ENCODE peak calls at places on chromosomes 7 and 10, in eight cellular contexts. L is H1, K is thoracic aorta, E is ascending aorta, N is upper lobe of right lung, B is OCI-LY7, H is neural progenitor cell, J is uterus. M is an unnamed sample.

GRCh38 chr10:50512214-50512595 is 111.6 kb downstream of the SGMS1 start:
- DNase-seq in K (no peak), L (no peak), E (no peak), H (no peak), N (no peak), J (no peak), B (no peak), M (no peak)

GRCh38 chr7:82542665-82543064 is 99.1 kb upstream of the CACNA2D1 start:
- DNase-seq in J (no peak), K (no peak), E (no peak), N (no peak), L (no peak), H (no peak), B (no peak), M (no peak)

GRCh38 chr10:99370993-99371392 is 41.8 kb downstream of the CNNM1 start:
- DNase-seq in H (peak; percentile 55), N (no peak), B (peak; percentile 7), J (no peak), L (no peak), E (no peak), K (no peak), M (no peak)

GRCh38 chr7:10703059-10703458 is 270.6 kb upstream of the PHF14 start:
- DNase-seq in H (no peak), E (no peak), N (no peak), L (no peak), K (no peak), J (no peak), B (no peak), M (no peak)

GRCh38 chr7:155729847-155730246 is 82.4 kb downstream of the SHH start:
- DNase-seq in N (no peak), H (no peak), L (no peak), K (no peak), B (no peak), J (no peak), E (no peak), M (no peak)

GRCh38 chr7:129773871-129774270 is 162.4 kb downstream of the NRF1 start:
- DNase-seq in J (no peak), E (no peak), H (no peak), L (no peak), B (no peak), K (no peak), N (no peak), M (no peak)

GRCh38 chr7:28975987-28976386 is 17.9 kb upstream of the TRIL start:
- DNase-seq in B (no peak), N (no peak), J (no peak), H (no peak), K (no peak), L (no peak), E (no peak), M (no peak)

GRCh38 chr10:48493083-48493871 is 111.6 kb downstream of the ARHGAP22 start:
- DNase-seq in L (peak; percentile 42), E (no peak), N (peak; percentile 74), B (no peak), J (no peak), H (no peak), K (no peak), M (peak; percentile 71)

GRCh38 chr7:95608344-95609173 is 12.2 kb upstream of the PDK4 start:
- DNase-seq in N (peak; percentile 93), B (peak; percentile 50), K (peak; percentile 82), E (peak; percentile 86), L (no peak), J (peak; percentile 88), H (peak; percentile 3), M (peak; percentile 75)

GRCh38 chr7:77991656-77992055 is 193.1 kb downstream of the PHTF2 start:
- DNase-seq in H (no peak), J (no peak), K (no peak), N (no peak), L (no peak), E (no peak), B (no peak), M (no peak)

GRCh38 chr7:85512802-85513201 is 325.9 kb upstream of the SEMA3D start:
- DNase-seq in E (no peak), L (no peak), K (no peak), H (no peak), N (no peak), J (no peak), B (no peak), M (no peak)

GRCh38 chr10:71763352-71764127 is 9.8 kb downstream of the VSIR start:
- DNase-seq in H (no peak), N (no peak), E (no peak), B (no peak), K (no peak), J (no peak), L (no peak), M (no peak)

GRCh38 chr7:129494041-129494440 is 8.3 kb upstream of the SMKR1 start:
- DNase-seq in N (no peak), E (no peak), B (no peak), J (no peak), K (no peak), H (no peak), L (no peak), M (no peak)

GRCh38 chr10:30455816-30456215 is 21.8 kb downstream of the MAP3K8 start:
- DNase-seq in N (no peak), L (no peak), K (no peak), J (peak; percentile 31), H (no peak), E (no peak), B (peak; percentile 66), M (no peak)

GRCh38 chr10:30454744-30455498 is 20.9 kb downstream of the MAP3K8 start:
- DNase-seq in N (no peak), K (no peak), L (no peak), B (no peak), J (no peak), E (no peak), H (no peak), M (no peak)

GRCh38 chr10:30462513-30462912 is 28.5 kb downstream of the MAP3K8 start:
- DNase-seq in H (no peak), K (no peak), L (no peak), E (no peak), J (no peak), B (no peak), N (no peak), M (no peak)

GRCh38 chr10:30456262-30456661 is 22.3 kb downstream of the MAP3K8 start:
- DNase-seq in B (peak; percentile 83), J (no peak), N (no peak), L (no peak), E (no peak), K (no peak), H (no peak), M (no peak)

DNA sequence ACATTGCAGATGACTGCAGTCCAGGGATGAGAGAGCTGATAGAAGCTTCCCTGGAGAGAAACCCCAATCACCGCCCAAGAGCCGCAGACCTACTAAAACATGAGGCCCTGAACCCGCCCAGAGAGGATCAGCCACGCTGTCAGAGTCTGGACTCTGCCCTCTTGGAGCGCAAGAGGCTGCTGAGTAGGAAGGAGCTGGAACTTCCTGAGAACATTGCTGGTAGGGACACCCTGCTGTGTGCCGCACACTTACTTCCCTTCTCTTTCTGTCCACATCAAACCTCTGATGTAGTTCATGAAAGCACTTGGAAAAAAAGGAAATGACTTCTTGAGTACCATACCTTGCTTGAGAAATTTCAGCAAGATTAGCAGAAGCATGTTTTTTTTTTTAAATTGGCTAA is 25.3 kb downstream of the MAP3K8 start:
- DNase-seq in L (no peak), E (no peak), B (no peak), H (no peak), K (no peak), J (no peak), N (no peak), M (peak; percentile 75)
- TF ChIP-seq CTCF in L (no peak), E (no peak), B (no peak), H (no peak), K (no peak), J (no peak), N (no peak), M (peak; percentile 3)

DNA sequence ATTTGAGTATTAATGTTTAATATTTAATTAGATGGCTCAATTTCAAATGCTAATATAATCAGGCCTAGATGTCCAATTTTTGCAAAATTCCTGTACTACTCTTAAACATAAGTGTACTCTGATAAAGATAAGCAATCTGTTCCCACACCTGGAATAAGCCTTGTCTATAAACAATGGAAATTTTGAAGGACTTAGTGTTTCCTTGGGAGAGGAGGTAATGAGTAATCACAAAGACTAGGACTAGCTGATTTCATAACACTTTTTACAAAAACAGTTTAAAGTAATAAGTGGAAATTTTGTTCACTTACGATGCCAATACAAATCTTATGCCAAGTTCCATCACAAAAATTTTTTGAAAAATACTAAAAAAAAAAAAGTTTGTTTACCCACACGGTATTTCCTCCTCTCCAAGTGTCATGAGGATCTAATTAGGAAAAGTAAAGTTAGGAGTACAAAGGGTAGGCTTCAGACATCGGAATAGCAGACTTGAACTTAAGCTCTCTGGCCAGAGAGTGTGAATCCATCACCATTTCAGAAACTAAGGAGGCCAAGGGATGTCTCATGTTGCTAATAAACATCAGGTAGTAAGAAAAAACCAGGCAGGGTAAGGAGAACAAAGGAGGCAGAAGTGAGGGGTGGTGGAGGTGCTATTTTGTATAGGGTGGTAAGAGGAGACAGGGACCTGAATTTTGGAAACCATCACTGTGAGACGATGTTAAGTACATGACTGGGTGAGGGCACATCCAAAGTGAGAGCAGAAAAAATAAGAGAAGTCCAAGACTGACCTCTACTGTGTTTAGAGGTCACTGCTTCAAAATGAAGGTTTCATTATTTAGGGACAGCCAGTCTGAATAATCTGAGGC is 61.3 kb downstream of the RAPGEF5 start:
- DNase-seq in B (no peak), H (peak; percentile 34), J (no peak), E (no peak), K (no peak), L (no peak), N (no peak), M (no peak)
- TF ChIP-seq CTCF in B (no peak), H (peak; percentile 48), J (no peak), E (no peak), K (no peak), L (no peak), N (peak; percentile 16), M (no peak)

DNA sequence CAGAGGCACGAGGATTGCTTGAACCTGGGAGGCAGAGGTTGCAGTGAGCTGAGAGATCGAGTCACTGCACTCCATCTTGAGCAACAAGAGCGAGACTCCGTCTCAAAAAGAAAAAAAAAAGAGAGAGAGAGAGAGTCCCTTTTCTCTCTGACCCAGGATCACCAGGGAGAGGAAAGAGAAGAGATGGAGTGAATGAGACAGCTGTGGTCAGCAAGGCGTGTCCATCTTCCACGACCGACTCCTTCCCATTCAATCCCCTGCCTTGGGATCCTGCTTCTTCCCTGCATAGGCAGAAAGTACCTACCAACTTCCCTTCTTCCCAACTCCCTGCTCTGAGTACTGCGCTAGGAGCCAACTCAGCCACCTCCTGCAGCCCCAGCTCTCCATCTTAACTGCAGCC is 5.2 kb upstream of the ZAN start:
- DNase-seq in N (no peak), J (no peak), L (no peak), H (no peak), E (no peak), B (no peak), K (no peak), M (no peak)
- TF ChIP-seq CTCF in N (no peak), J (no peak), L (no peak), H (no peak), E (no peak), B (no peak), K (no peak), M (no peak)

DNA sequence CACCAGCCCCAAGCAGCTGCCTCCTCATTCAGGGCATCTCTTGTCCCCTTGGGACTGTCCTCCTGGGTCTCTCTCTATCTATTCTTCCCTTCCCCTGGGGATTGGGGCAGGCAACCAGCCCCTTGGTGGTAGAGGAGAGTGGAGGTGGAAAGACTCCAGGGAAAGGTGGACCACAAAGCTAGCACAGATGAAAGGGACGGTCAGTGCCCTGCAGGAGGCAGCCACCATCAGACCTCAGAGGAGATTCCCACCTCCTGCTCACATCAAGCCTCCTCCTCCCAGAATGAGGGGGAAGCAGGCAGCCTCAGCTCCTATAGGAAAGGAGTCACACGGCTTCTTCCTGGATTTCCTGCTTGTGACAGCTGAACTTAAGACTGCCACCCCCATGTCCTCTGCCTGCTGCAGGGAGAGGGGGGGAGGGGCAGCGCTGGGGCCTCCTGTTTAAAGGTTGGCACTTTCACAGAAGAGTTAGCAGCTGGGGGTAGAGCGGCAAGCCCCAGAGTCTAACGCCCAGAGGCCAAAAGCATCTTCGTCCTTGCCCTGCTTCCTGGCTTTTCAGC is 44.4 kb upstream of the LRRC4 start:
- DNase-seq in L (no peak), H (no peak), E (no peak), N (no peak), J (no peak), K (no peak), B (no peak), M (no peak)
- TF ChIP-seq CTCF in L (no peak), H (no peak), E (no peak), N (no peak), J (no peak), K (no peak), B (no peak), M (no peak)

M was measured in CD14-positive monocyte.